ENCODE peak calls at places on chromosome 16, in seven cellular contexts. One of them, this sample, is unnamed.

GRCh38 chr16:4364196-4365013 is 7.2 kb upstream of the VASN start:
- DNase-seq in heart left ventricle: no peak
- DNase-seq in sigmoid colon: peak; percentile 59
- DNase-seq in body of pancreas: no peak
- DNase-seq in IMR-90: no peak
- DNase-seq in stomach: no peak
- DNase-seq in endothelial cell of umbilical vein: no peak
- DNase-seq in this sample: no peak

GRCh38 chr16:69112285-69113129 is 7.1 kb downstream of the HAS3 start:
- DNase-seq in IMR-90: peak; percentile 25
- DNase-seq in sigmoid colon: peak; percentile 67
- DNase-seq in heart left ventricle: peak; percentile 61
- DNase-seq in endothelial cell of umbilical vein: peak; percentile 52
- DNase-seq in stomach: peak; percentile 71
- DNase-seq in body of pancreas: peak; percentile 74
- DNase-seq in this sample: peak; percentile 79

GRCh38 chr16:86663691-86664517 is 85.6 kb downstream of the FOXL1 start:
- DNase-seq in endothelial cell of umbilical vein: peak; percentile 39
- DNase-seq in IMR-90: peak; percentile 28
- DNase-seq in sigmoid colon: no peak
- DNase-seq in heart left ventricle: no peak
- DNase-seq in body of pancreas: no peak
- DNase-seq in stomach: no peak
- DNase-seq in this sample: no peak

GRCh38 chr16:83925957-83926725 is 26.9 kb upstream of the OSGIN1 start:
- DNase-seq in endothelial cell of umbilical vein: no peak
- DNase-seq in stomach: no peak
- DNase-seq in body of pancreas: no peak
- DNase-seq in sigmoid colon: no peak
- DNase-seq in IMR-90: no peak
- DNase-seq in heart left ventricle: peak; percentile 32
- DNase-seq in this sample: peak; percentile 53

GRCh38 chr16:56849690-56850680 is 15.0 kb upstream of the SLC12A3 start:
- DNase-seq in heart left ventricle: no peak
- DNase-seq in body of pancreas: no peak
- DNase-seq in sigmoid colon: no peak
- DNase-seq in IMR-90: peak; percentile 38
- DNase-seq in stomach: no peak
- DNase-seq in endothelial cell of umbilical vein: no peak
- DNase-seq in this sample: peak; percentile 14

GRCh38 chr16:11359370-11359769 is 14.1 kb downstream of the RMI2 start:
- DNase-seq in IMR-90: peak; percentile 90
- DNase-seq in endothelial cell of umbilical vein: no peak
- DNase-seq in body of pancreas: peak; percentile 84
- DNase-seq in stomach: no peak
- DNase-seq in heart left ventricle: no peak
- DNase-seq in sigmoid colon: no peak
- DNase-seq in this sample: no peak

GRCh38 chr16:64121473-64121872 is 1000.4 kb downstream of the CDH11 start:
- DNase-seq in heart left ventricle: no peak
- DNase-seq in IMR-90: peak; percentile 64
- DNase-seq in endothelial cell of umbilical vein: no peak
- DNase-seq in body of pancreas: no peak
- DNase-seq in sigmoid colon: no peak
- DNase-seq in stomach: no peak
- DNase-seq in this sample: no peak

GRCh38 chr16:75459691-75460090 is 4.8 kb downstream of the TMEM170A start:
- DNase-seq in endothelial cell of umbilical vein: no peak
- DNase-seq in stomach: no peak
- DNase-seq in body of pancreas: no peak
- DNase-seq in sigmoid colon: no peak
- DNase-seq in IMR-90: no peak
- DNase-seq in heart left ventricle: no peak
- DNase-seq in this sample: no peak

GRCh38 chr16:50038756-50039529 is 13.9 kb downstream of the CNEP1R1 start:
- DNase-seq in body of pancreas: peak; percentile 73
- DNase-seq in stomach: peak; percentile 31
- DNase-seq in IMR-90: no peak
- DNase-seq in endothelial cell of umbilical vein: no peak
- DNase-seq in sigmoid colon: peak; percentile 73
- DNase-seq in heart left ventricle: peak; percentile 70
- DNase-seq in this sample: peak; percentile 30

GRCh38 chr16:68993885-68994284 is 111.6 kb upstream of the HAS3 start:
- DNase-seq in stomach: no peak
- DNase-seq in endothelial cell of umbilical vein: peak; percentile 88
- DNase-seq in sigmoid colon: no peak
- DNase-seq in heart left ventricle: no peak
- DNase-seq in IMR-90: peak; percentile 97
- DNase-seq in body of pancreas: no peak
- DNase-seq in this sample: no peak

GRCh38 chr16:82031116-82032084 is 3.7 kb upstream of the HSD17B2 start:
- DNase-seq in sigmoid colon: no peak
- DNase-seq in heart left ventricle: no peak
- DNase-seq in body of pancreas: peak; percentile 28
- DNase-seq in IMR-90: peak; percentile 72
- DNase-seq in stomach: no peak
- DNase-seq in endothelial cell of umbilical vein: peak; percentile 44
- DNase-seq in this sample: no peak

GRCh38 chr16:66696669-66697630 is at the start of gene CMTM4:
- DNase-seq in IMR-90: peak; percentile 80
- DNase-seq in stomach: peak; percentile 91
- DNase-seq in heart left ventricle: peak; percentile 90
- DNase-seq in sigmoid colon: peak; percentile 93
- DNase-seq in endothelial cell of umbilical vein: peak; percentile 86
- DNase-seq in body of pancreas: peak; percentile 89
- DNase-seq in this sample: peak; percentile 91

GRCh38 chr16:85424260-85425060 is 188.7 kb upstream of the GSE1 start:
- DNase-seq in endothelial cell of umbilical vein: no peak
- DNase-seq in body of pancreas: peak; percentile 41
- DNase-seq in stomach: peak; percentile 63
- DNase-seq in sigmoid colon: peak; percentile 58
- DNase-seq in heart left ventricle: no peak
- DNase-seq in IMR-90: no peak
- DNase-seq in this sample: peak; percentile 48

GRCh38 chr16:63702981-63703590 is 1418.8 kb downstream of the CDH11 start:
- DNase-seq in heart left ventricle: no peak
- DNase-seq in endothelial cell of umbilical vein: no peak
- DNase-seq in IMR-90: no peak
- DNase-seq in sigmoid colon: no peak
- DNase-seq in body of pancreas: peak; percentile 66
- DNase-seq in stomach: peak; percentile 53
- DNase-seq in this sample: no peak

GRCh38 chr16:49839462-49839825 is 16.5 kb downstream of the ZNF423 start:
- DNase-seq in body of pancreas: no peak
- DNase-seq in endothelial cell of umbilical vein: no peak
- DNase-seq in IMR-90: no peak
- DNase-seq in heart left ventricle: no peak
- DNase-seq in stomach: no peak
- DNase-seq in sigmoid colon: no peak
- DNase-seq in this sample: no peak

GRCh38 chr16:68105611-68106010 is 20.4 kb downstream of the NFATC3 start:
- DNase-seq in endothelial cell of umbilical vein: no peak
- DNase-seq in body of pancreas: no peak
- DNase-seq in sigmoid colon: no peak
- DNase-seq in heart left ventricle: no peak
- DNase-seq in IMR-90: no peak
- DNase-seq in stomach: no peak
- DNase-seq in this sample: no peak

GRCh38 chr16:86884256-86884655 is 305.9 kb downstream of the FOXL1 start:
- DNase-seq in body of pancreas: no peak
- DNase-seq in endothelial cell of umbilical vein: no peak
- DNase-seq in heart left ventricle: no peak
- DNase-seq in stomach: no peak
- DNase-seq in IMR-90: no peak
- DNase-seq in sigmoid colon: peak; percentile 14
- DNase-seq in this sample: no peak

GRCh38 chr16:63530208-63530607 is 1494.0 kb upstream of the CDH8 start:
- DNase-seq in stomach: no peak
- DNase-seq in endothelial cell of umbilical vein: no peak
- DNase-seq in heart left ventricle: no peak
- DNase-seq in IMR-90: no peak
- DNase-seq in sigmoid colon: no peak
- DNase-seq in body of pancreas: no peak
- DNase-seq in this sample: no peak

GRCh38 chr16:55571-56136 is 2.0 kb downstream of the SNRNP25 start:
- DNase-seq in sigmoid colon: no peak
- DNase-seq in endothelial cell of umbilical vein: no peak
- DNase-seq in heart left ventricle: no peak
- DNase-seq in body of pancreas: no peak
- DNase-seq in stomach: no peak
- DNase-seq in IMR-90: no peak
- DNase-seq in this sample: peak; percentile 44

GRCh38 chr16:4411684-4412083 is 4.7 kb downstream of the CORO7 start:
- DNase-seq in IMR-90: peak; percentile 39
- DNase-seq in heart left ventricle: peak; percentile 88
- DNase-seq in stomach: no peak
- DNase-seq in sigmoid colon: peak; percentile 86
- DNase-seq in body of pancreas: peak; percentile 32
- DNase-seq in endothelial cell of umbilical vein: no peak
- DNase-seq in this sample: no peak

GRCh38 chr16:12153662-12154061 is 177.1 kb downstream of the SNX29 start:
- DNase-seq in stomach: no peak
- DNase-seq in sigmoid colon: no peak
- DNase-seq in IMR-90: no peak
- DNase-seq in body of pancreas: no peak
- DNase-seq in endothelial cell of umbilical vein: no peak
- DNase-seq in heart left ventricle: no peak
- DNase-seq in this sample: no peak

GRCh38 chr16:88907768-88908167 is 41.3 kb upstream of the PABPN1L start:
- DNase-seq in endothelial cell of umbilical vein: no peak
- DNase-seq in sigmoid colon: no peak
- DNase-seq in IMR-90: peak; percentile 56
- DNase-seq in body of pancreas: no peak
- DNase-seq in heart left ventricle: no peak
- DNase-seq in stomach: no peak
- DNase-seq in this sample: no peak

GRCh38 chr16:58272855-58273254 is 22.0 kb downstream of the PRSS54 start:
- DNase-seq in heart left ventricle: no peak
- DNase-seq in stomach: no peak
- DNase-seq in IMR-90: no peak
- DNase-seq in sigmoid colon: no peak
- DNase-seq in body of pancreas: no peak
- DNase-seq in endothelial cell of umbilical vein: no peak
- DNase-seq in this sample: no peak
- H3K4me1 ChIP-seq in heart left ventricle: no peaks in the 10 kb centered on the region
- H3K4me1 ChIP-seq in stomach: no peaks in the 10 kb centered on the region
- H3K4me1 ChIP-seq in IMR-90: no peaks in the 10 kb centered on the region
- H3K4me1 ChIP-seq in sigmoid colon: no peaks in the 10 kb centered on the region
- H3K4me1 ChIP-seq in body of pancreas: no peaks in the 10 kb centered on the region
- H3K4me1 ChIP-seq in endothelial cell of umbilical vein: no peaks in the 10 kb centered on the region
- H3K4me1 ChIP-seq in this sample: no peaks in the 10 kb centered on the region

DNA sequence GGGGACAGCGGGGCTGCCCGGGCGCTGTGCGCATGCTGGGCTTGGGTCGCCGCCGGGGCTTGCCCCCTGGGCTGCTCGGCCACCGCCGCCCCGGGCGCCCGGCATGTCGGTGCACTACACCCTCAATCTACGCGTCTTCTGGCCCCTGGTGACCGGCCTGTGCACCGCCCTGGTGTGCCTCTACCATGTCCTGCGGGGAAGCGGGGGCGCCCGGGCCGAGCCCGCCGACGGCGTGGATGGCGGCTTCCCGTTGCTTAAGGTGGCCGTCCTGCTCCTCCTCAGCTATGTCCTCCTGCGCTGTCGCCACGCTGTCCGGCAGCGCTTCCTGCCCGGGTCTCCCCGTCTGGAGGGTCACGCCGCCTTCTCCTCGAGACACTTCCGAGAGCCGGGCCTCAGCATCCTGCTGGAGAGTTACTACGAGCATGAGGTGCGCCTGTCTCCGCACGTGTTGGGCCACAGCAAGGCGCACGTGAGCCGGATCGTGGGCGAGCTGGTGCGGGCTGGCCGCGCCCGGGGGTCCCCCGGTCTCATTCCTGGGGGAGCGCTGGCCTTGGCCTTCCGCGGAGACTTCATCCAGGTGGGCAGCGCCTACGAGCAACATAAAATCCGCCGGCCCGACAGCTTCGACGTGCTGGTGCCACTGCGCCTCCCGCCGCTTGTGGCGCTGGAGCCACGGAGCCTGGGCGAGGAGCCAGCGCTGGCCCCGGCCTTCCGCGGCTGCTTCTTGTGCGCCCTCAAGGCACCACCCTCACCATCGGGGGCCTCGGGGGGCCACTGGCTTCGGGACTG is 789 bp downstream of the ITPRIPL2 start:
- DNase-seq in heart left ventricle: peak; percentile 71
- DNase-seq in body of pancreas: peak; percentile 68
- DNase-seq in IMR-90: peak; percentile 68
- DNase-seq in endothelial cell of umbilical vein: peak; percentile 79
- DNase-seq in stomach: peak; percentile 61
- DNase-seq in sigmoid colon: peak; percentile 87
- DNase-seq in this sample: peak; percentile 76
- H3K4me3 ChIP-seq in heart left ventricle: peak overlapping the region; percentile 85
- H3K4me3 ChIP-seq in body of pancreas: peak overlapping the region; percentile 46
- H3K4me3 ChIP-seq in IMR-90: peak overlapping the region; percentile 69
- H3K4me3 ChIP-seq in endothelial cell of umbilical vein: peak overlapping the region; percentile 12
- H3K4me3 ChIP-seq in stomach: peak overlapping the region; percentile 83
- H3K4me3 ChIP-seq in sigmoid colon: peak overlapping the region; percentile 57
- H3K4me3 ChIP-seq in this sample: peak overlapping the region; percentile 77

DNA sequence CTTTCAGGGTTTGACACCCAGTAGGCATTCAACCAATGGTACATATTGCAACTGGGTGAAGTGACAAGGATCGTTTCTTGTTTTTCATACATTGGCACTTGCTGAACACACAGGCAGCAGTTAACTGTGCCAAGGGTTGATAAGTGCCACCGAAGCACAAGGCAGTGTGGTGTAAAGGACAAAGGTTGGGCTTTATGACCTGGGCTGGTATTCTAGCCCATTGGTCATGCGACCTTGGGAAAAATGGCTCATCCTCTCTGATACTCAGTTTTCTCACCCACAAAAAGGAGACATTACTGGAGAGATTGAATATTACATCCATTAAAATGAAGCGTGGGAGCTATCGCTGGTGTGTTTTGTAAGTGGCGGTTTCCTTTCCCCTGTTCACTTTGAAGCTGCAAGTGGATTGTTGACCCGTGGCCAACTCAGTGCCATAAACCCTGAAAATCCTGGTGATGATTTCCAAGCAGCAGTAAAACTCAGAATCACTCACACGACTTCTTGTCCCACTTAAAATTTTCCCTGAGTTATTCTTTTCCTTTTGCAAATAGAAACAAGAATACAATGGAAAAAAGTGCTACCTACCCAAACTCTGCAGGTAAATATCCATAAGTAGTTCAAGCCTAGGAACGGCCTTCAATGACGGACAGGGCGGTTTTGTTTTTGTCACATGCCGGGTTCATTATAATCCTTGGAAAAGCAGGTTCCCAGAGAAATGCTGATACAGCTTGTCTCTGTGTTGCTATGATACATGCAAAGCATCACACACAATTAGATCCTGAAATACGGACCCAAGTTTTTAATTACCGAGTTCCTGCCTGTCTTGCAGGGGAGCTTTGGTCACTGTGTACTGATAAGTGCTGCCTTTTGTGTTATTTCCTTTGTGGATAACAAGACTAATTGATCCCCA is 217.1 kb downstream of the HAPSTR1 start:
- DNase-seq in stomach: no peak
- DNase-seq in endothelial cell of umbilical vein: no peak
- DNase-seq in IMR-90: no peak
- DNase-seq in sigmoid colon: no peak
- DNase-seq in body of pancreas: peak; percentile 70
- DNase-seq in heart left ventricle: no peak
- DNase-seq in this sample: peak; percentile 67
- TF ChIP-seq POLR2A in stomach: no peak
- TF ChIP-seq POLR2A in endothelial cell of umbilical vein: no peak
- TF ChIP-seq POLR2A in IMR-90: no peak
- TF ChIP-seq POLR2A in sigmoid colon: no peak
- TF ChIP-seq POLR2A in body of pancreas: no peak
- TF ChIP-seq POLR2A in heart left ventricle: no peak
- TF ChIP-seq POLR2A in this sample: no peak

GRCh38 chr16:77998350-77999023 is 23.9 kb upstream of the CLEC3A start:
- DNase-seq in body of pancreas: no peak
- DNase-seq in IMR-90: no peak
- DNase-seq in sigmoid colon: no peak
- DNase-seq in stomach: no peak
- DNase-seq in heart left ventricle: no peak
- DNase-seq in endothelial cell of umbilical vein: no peak
- DNase-seq in this sample: no peak
- H3K4me1 ChIP-seq in body of pancreas: no peaks in the 10 kb centered on the region
- H3K4me1 ChIP-seq in IMR-90: no peaks in the 10 kb centered on the region
- H3K4me1 ChIP-seq in sigmoid colon: peaks cover 13% of the 10 kb centered on the region
- H3K4me1 ChIP-seq in stomach: no peaks in the 10 kb centered on the region
- H3K4me1 ChIP-seq in heart left ventricle: peaks cover under 1% of the 10 kb centered on the region
- H3K4me1 ChIP-seq in endothelial cell of umbilical vein: no peaks in the 10 kb centered on the region
- H3K4me1 ChIP-seq in this sample: no peaks in the 10 kb centered on the region